ENCODE peak calls at places on chromosomes 12 and 14, in four cellular contexts. B is lower lobe of right lung, S is T-helper 2 cell, K is A172. R is an unnamed sample.

GRCh38 chr12:38465020-38465419 is 148.4 kb downstream of the ALG10B start:
- DNase-seq in K (no peak), B (no peak), S (no peak), R (no peak)

GRCh38 chr12:103928736-103929050 is 1.5 kb upstream of the HSP90B1 start:
- DNase-seq in S (peak), K (no peak), B (peak), R (no peak)

GRCh38 chr12:9625019-9625418 is 17.3 kb upstream of the KLRB1 start:
- DNase-seq in S (no peak), B (no peak), K (no peak), R (no peak)

GRCh38 chr12:127120851-127121250 is 1146.1 kb upstream of the TMEM132C start:
- DNase-seq in K (no peak), S (no peak), B (no peak), R (no peak)

GRCh38 chr14:28820677-28821076 is 54.1 kb downstream of the FOXG1 start:
- DNase-seq in K (no peak), B (no peak), S (no peak), R (no peak)

GRCh38 chr14:88380405-88380804 is 5.1 kb upstream of the SPATA7 start:
- DNase-seq in S (no peak), B (no peak), K (no peak), R (peak)

GRCh38 chr14:104504172-104504735 is 75.3 kb upstream of the C14orf180 start:
- DNase-seq in B (no peak), S (no peak), K (no peak), R (no peak)

GRCh38 chr14:67571275-67571990 is 28.6 kb downstream of the PIGH start:
- DNase-seq in B (peak), K (peak), S (peak), R (peak)

GRCh38 chr12:92927436-92928116 is 1.5 kb downstream of the EEA1 start:
- DNase-seq in B (no peak), S (no peak), K (peak), R (peak)

GRCh38 chr12:65171073-65171472 is 1.7 kb downstream of the LEMD3 start:
- DNase-seq in S (no peak), K (no peak), B (no peak), R (no peak)

GRCh38 chr12:6089041-6089823 is 35.2 kb downstream of the VWF start:
- DNase-seq in S (no peak), K (no peak), B (no peak), R (no peak)

GRCh38 chr12:89529738-89530137 is 3.9 kb upstream of the POC1B start:
- DNase-seq in B (no peak), S (no peak), K (peak), R (peak)

GRCh38 chr12:5689773-5690172 is 255.3 kb downstream of the ANO2 start:
- DNase-seq in S (no peak), K (no peak), B (no peak), R (no peak)

GRCh38 chr12:26826437-26826836 is 6.6 kb downstream of the ITPR2 start:
- DNase-seq in K (no peak), B (no peak), S (no peak), R (no peak)

GRCh38 chr12:62683724-62684501 is 217.3 kb downstream of the MON2 start:
- DNase-seq in K (no peak), B (no peak), S (no peak), R (peak)

GRCh38 chr12:49515266-49515665 is 23.6 kb upstream of the KCNH3 start:
- DNase-seq in K (peak), S (no peak), B (no peak), R (no peak)

GRCh38 chr14:83300454-83301064 is 1766.9 kb upstream of the SEL1L start:
- DNase-seq in B (no peak), S (no peak), K (peak), R (peak)

GRCh38 chr14:29926228-29926627 is 1.4 kb downstream of the PRKD1 start:
- DNase-seq in K (no peak), B (no peak), S (no peak), R (no peak)

GRCh38 chr12:95788637-95789036 is 1.9 kb downstream of the NTN4 start:
- DNase-seq in S (no peak), B (no peak), K (peak), R (no peak)

GRCh38 chr12:87809916-87810315 is 219.3 kb downstream of the C12orf50 start:
- DNase-seq in S (no peak), K (no peak), B (no peak), R (no peak)

GRCh38 chr12:116964740-116965090 is 54.0 kb downstream of the FBXW8 start:
- DNase-seq in B (no peak), K (no peak), S (no peak), R (no peak)

R was measured in G401.